ENCODE peak calls at places on chromosome 3, in four cellular contexts. A is CD8-positive, alpha-beta T cell; Z is tibial nerve; V is GM12865. U is an unnamed sample.

GRCh38 chr3:12643010-12643380 is 20.9 kb downstream of the RAF1 start:
- DNase-seq in A (no peak), Z (no peak), V (no peak), U (no peak)

GRCh38 chr3:13219077-13219901 is 146.1 kb upstream of the IQSEC1 start:
- DNase-seq in A (no peak), Z (no peak), V (no peak), U (no peak)

GRCh38 chr3:50272911-50273688 is 4.2 kb downstream of the SEMA3B start:
- DNase-seq in A (peak), Z (peak), V (peak), U (peak)

GRCh38 chr3:46877671-46878125 is at the start of gene PTH1R:
- DNase-seq in A (no peak), Z (no peak), V (no peak), U (no peak)

GRCh38 chr3:100556656-100557310 is 52.6 kb upstream of the ADGRG7 start:
- DNase-seq in A (no peak), Z (peak), V (no peak), U (no peak)

GRCh38 chr3:56776551-56776950 is 25.2 kb downstream of the ARHGEF3 start:
- DNase-seq in A (no peak), Z (no peak), V (no peak), U (no peak)

GRCh38 chr3:183551930-183552329 is 3.6 kb downstream of the KLHL6 start:
- DNase-seq in A (no peak), Z (no peak), V (peak), U (no peak)

GRCh38 chr3:161950318-161950717 is 453.7 kb downstream of the OTOL1 start:
- DNase-seq in A (no peak), Z (no peak), V (no peak), U (no peak)

GRCh38 chr3:31170932-31171670 is 276.6 kb upstream of the GADL1 start:
- DNase-seq in A (no peak), Z (no peak), V (no peak), U (no peak)

GRCh38 chr3:55147856-55148720 is 220.2 kb upstream of the LRTM1 start:
- DNase-seq in A (no peak), Z (no peak), V (no peak), U (no peak)

GRCh38 chr3:50583897-50584296 is 14.6 kb downstream of the HEMK1 start:
- DNase-seq in A (no peak), Z (peak), V (no peak), U (no peak)

GRCh38 chr3:45497963-45498362 is 96.6 kb upstream of the LIMD1 start:
- DNase-seq in A (peak), Z (no peak), V (no peak), U (no peak)

GRCh38 chr3:45498532-45498931 is 96.0 kb upstream of the LIMD1 start:
- DNase-seq in A (no peak), Z (no peak), V (no peak), U (no peak)

GRCh38 chr3:45496550-45496949 is 98.0 kb upstream of the LIMD1 start:
- DNase-seq in A (no peak), Z (no peak), V (no peak), U (no peak)

GRCh38 chr3:45503904-45504651 is 90.5 kb upstream of the LIMD1 start:
- DNase-seq in A (no peak), Z (no peak), V (no peak), U (no peak)

GRCh38 chr3:45499529-45499928 is 95.0 kb upstream of the LIMD1 start:
- DNase-seq in A (no peak), Z (no peak), V (no peak), U (peak)
- TF ChIP-seq CTCF in A (peak), Z (peak), V (peak), U (peak)

GRCh38 chr3:5232570-5232969 is 45.1 kb downstream of the EDEM1 start:
- DNase-seq in A (no peak), Z (no peak), V (no peak), U (no peak)
- TF ChIP-seq CTCF in A (no peak), Z (no peak), V (no peak), U (no peak)

GRCh38 chr3:126083913-126084514 is at the start of gene SLC41A3:
- DNase-seq in A (peak), Z (peak), V (peak), U (peak)
- TF ChIP-seq CTCF in A (peak), Z (peak), V (peak), U (peak)

GRCh38 chr3:71195492-71195891 is 388.0 kb downstream of the FOXP1 start:
- DNase-seq in A (no peak), Z (no peak), V (no peak), U (no peak)
- TF ChIP-seq CTCF in A (no peak), Z (no peak), V (no peak), U (no peak)

GRCh38 chr3:119524931-119525662 is 26.8 kb downstream of the TIMMDC1 start:
- DNase-seq in A (no peak), Z (peak), V (no peak), U (no peak)
- TF ChIP-seq CTCF in A (no peak), Z (peak), V (peak), U (peak)

GRCh38 chr3:192514754-192515660 is 212.3 kb downstream of the FGF12 start:
- DNase-seq in A (no peak), Z (no peak), V (peak), U (no peak)
- TF ChIP-seq CTCF in A (no peak), Z (no peak), V (no peak), U (no peak)

GRCh38 chr3:155854147-155854940 is at the start of gene SLC33A1:
- DNase-seq in A (peak), Z (peak), V (peak), U (peak)
- TF ChIP-seq CTCF in A (no peak), Z (peak), V (no peak), U (no peak)

DNA sequence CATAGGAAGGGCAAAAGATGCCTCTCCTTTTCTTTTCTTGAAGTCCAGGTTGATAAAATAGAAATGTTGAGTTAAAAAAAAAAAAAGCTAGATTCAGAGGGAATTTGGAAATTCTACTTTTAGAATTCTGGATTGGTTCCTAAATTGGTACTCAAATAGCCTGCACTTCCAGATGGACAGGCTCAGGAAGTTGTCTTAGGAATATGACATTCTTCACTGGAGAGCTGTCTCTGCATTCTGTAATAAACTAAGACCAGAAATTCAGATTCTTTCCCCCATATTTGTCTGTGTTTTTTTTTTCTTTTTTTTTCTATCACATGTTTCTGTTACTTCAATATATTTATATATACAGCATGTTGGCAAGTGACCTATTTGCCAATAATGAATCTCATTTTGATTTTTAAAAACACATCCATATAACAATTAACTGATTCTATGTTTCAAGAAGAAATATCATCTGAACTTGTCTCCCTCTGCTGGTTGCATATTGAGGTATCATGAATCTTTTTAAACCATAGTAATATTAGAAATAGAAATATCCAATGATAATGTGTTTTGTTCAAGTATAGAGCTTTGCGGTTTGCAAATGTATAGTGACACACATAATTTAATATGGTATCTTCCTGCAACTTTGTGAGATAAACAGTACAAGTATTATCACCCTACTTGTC is 8.5 kb upstream of the LSAMP start:
- DNase-seq in A (no peak), Z (no peak), V (no peak), U (no peak)
- TF ChIP-seq CTCF in A (no peak), Z (peak), V (no peak), U (no peak)

GRCh38 chr3:52820741-52821140 is 9.7 kb downstream of the ITIH4 start:
- DNase-seq in A (no peak), Z (no peak), V (peak), U (peak)
- TF ChIP-seq CTCF in A (peak), Z (peak), V (peak), U (peak)

GRCh38 chr3:112093180-112093522 is 7.0 kb downstream of the C3orf52 start:
- DNase-seq in A (no peak), Z (no peak), V (no peak), U (no peak)
- TF ChIP-seq CTCF in A (no peak), Z (no peak), V (no peak), U (no peak)

U was measured in GM13977.